ENCODE peak calls at places on chromosomes 3 and 15, in six cellular contexts. K, Z, W, H, L and R are unnamed samples.

GRCh38 chr15:55389276-55389631 is 18.9 kb downstream of the CCPG1 start:
- DNase-seq in K (no peak), Z (no peak), W (no peak), H (no peak), L (no peak), R (no peak)

GRCh38 chr3:164406281-164406680 is 672.0 kb downstream of the SI start:
- DNase-seq in K (no peak), Z (no peak), W (no peak), H (no peak), L (no peak), R (no peak)

GRCh38 chr3:137612293-137612692 is 151.8 kb upstream of the SOX14 start:
- DNase-seq in K (no peak), Z (no peak), W (no peak), H (no peak), L (no peak), R (peak)

GRCh38 chr3:122619040-122619439 is 41.6 kb downstream of the PARP15 start:
- DNase-seq in K (no peak), Z (no peak), W (no peak), H (no peak), L (peak), R (no peak)

GRCh38 chr3:79329154-79329553 is 438.6 kb downstream of the ROBO1 start:
- DNase-seq in K (no peak), Z (no peak), W (no peak), H (no peak), L (no peak), R (no peak)

GRCh38 chr3:43296565-43296964 is 10.2 kb downstream of the SNRK start:
- DNase-seq in K (no peak), Z (peak), W (no peak), H (no peak), L (no peak), R (no peak)

GRCh38 chr15:29449136-29449535 is 179.5 kb upstream of the NSMCE3 start:
- DNase-seq in K (no peak), Z (no peak), W (peak), H (no peak), L (no peak), R (peak)

GRCh38 chr15:51812598-51812997 is 16.9 kb upstream of the TMOD3 start:
- DNase-seq in K (no peak), Z (no peak), W (no peak), H (no peak), L (no peak), R (no peak)

GRCh38 chr3:57152150-57152549 is 13.0 kb downstream of the IL17RD start:
- DNase-seq in K (no peak), Z (no peak), W (no peak), H (peak), L (no peak), R (no peak)

GRCh38 chr3:19104459-19104858 is 43.9 kb upstream of the KCNH8 start:
- DNase-seq in K (no peak), Z (no peak), W (no peak), H (no peak), L (no peak), R (no peak)

GRCh38 chr3:156174229-156174847 is 54.0 kb downstream of the KCNAB1 start:
- DNase-seq in K (peak), Z (no peak), W (no peak), H (peak), L (no peak), R (no peak)

GRCh38 chr15:70762469-70763119 is 764 bp downstream of the UACA start:
- DNase-seq in K (peak), Z (no peak), W (peak), H (no peak), L (no peak), R (peak)

GRCh38 chr3:55000546-55000945 is 72.7 kb upstream of the LRTM1 start:
- DNase-seq in K (no peak), Z (no peak), W (no peak), H (no peak), L (no peak), R (no peak)

GRCh38 chr3:14151471-14152083 is 26.7 kb downstream of the TMEM43 start:
- DNase-seq in K (no peak), Z (no peak), W (no peak), H (no peak), L (no peak), R (no peak)

GRCh38 chr3:18683900-18684299 is 258.8 kb upstream of the SATB1 start:
- DNase-seq in K (no peak), Z (no peak), W (no peak), H (no peak), L (no peak), R (no peak)

GRCh38 chr15:70535071-70535954 is 228.0 kb downstream of the UACA start:
- DNase-seq in K (no peak), Z (no peak), W (peak), H (no peak), L (no peak), R (no peak)

GRCh38 chr3:8500966-8501365 is 657 bp upstream of the LMCD1 start:
- DNase-seq in K (no peak), Z (no peak), W (no peak), H (no peak), L (no peak), R (no peak)

GRCh38 chr3:108914774-108915641 is 38.7 kb downstream of the GUCA1C start:
- DNase-seq in K (peak), Z (peak), W (peak), H (peak), L (peak), R (peak)

GRCh38 chr3:124107491-124107890 is 115.6 kb upstream of the ROPN1 start:
- DNase-seq in K (no peak), Z (no peak), W (no peak), H (no peak), L (no peak), R (no peak)

GRCh38 chr3:34683851-34684250 is 885.4 kb downstream of the PDCD6IP start:
- DNase-seq in K (no peak), Z (no peak), W (peak), H (peak), L (peak), R (peak)

GRCh38 chr3:15958692-15959433 is 161.1 kb upstream of the ANKRD28 start:
- DNase-seq in K (no peak), Z (no peak), W (no peak), H (no peak), L (no peak), R (no peak)

GRCh38 chr3:58082047-58082446 is 73.8 kb downstream of the FLNB start:
- DNase-seq in K (no peak), Z (peak), W (no peak), H (no peak), L (no peak), R (no peak)

GRCh38 chr3:142210608-142211007 is 14.8 kb downstream of the GK5 start:
- DNase-seq in K (no peak), Z (no peak), W (no peak), H (no peak), L (no peak), R (no peak)

GRCh38 chr3:174126990-174127758 is 729.6 kb downstream of the NLGN1 start:
- DNase-seq in K (no peak), Z (no peak), W (no peak), H (no peak), L (no peak), R (no peak)

GRCh38 chr3:119362010-119362409 is 67.8 kb downstream of the ARHGAP31 start:
- DNase-seq in K (no peak), Z (no peak), W (no peak), H (no peak), L (no peak), R (no peak)

GRCh38 chr3:151504606-151505005 is 43.7 kb upstream of the IGSF10 start:
- DNase-seq in K (no peak), Z (peak), W (no peak), H (no peak), L (no peak), R (no peak)

GRCh38 chr3:133371181-133371580 is 28.7 kb upstream of the BFSP2 start:
- DNase-seq in K (no peak), Z (no peak), W (no peak), H (no peak), L (no peak), R (no peak)

GRCh38 chr3:42652611-42653302 is 740 bp upstream of the ZBTB47 start:
- DNase-seq in K (peak), Z (peak), W (peak), H (peak), L (peak), R (no peak)

GRCh38 chr3:158160958-158161357 is 51.1 kb downstream of the RSRC1 start:
- DNase-seq in K (peak), Z (no peak), W (no peak), H (no peak), L (no peak), R (no peak)
- TF ChIP-seq ATF3 in K (no peak), Z (no peak), W (no peak), H (no peak), L (no peak), R (no peak)

GRCh38 chr3:127073931-127074820 is 91.3 kb downstream of the PLXNA1 start:
- DNase-seq in K (no peak), Z (no peak), W (no peak), H (no peak), L (no peak), R (no peak)

GRCh38 chr3:127072971-127073851 is 90.3 kb downstream of the PLXNA1 start:
- DNase-seq in K (no peak), Z (no peak), W (no peak), H (no peak), L (no peak), R (no peak)

GRCh38 chr3:127077068-127077467 is 94.2 kb downstream of the PLXNA1 start:
- DNase-seq in K (no peak), Z (no peak), W (no peak), H (no peak), L (no peak), R (no peak)

GRCh38 chr3:127072221-127072771 is 89.4 kb downstream of the PLXNA1 start:
- DNase-seq in K (no peak), Z (no peak), W (no peak), H (no peak), L (no peak), R (no peak)

DNA sequence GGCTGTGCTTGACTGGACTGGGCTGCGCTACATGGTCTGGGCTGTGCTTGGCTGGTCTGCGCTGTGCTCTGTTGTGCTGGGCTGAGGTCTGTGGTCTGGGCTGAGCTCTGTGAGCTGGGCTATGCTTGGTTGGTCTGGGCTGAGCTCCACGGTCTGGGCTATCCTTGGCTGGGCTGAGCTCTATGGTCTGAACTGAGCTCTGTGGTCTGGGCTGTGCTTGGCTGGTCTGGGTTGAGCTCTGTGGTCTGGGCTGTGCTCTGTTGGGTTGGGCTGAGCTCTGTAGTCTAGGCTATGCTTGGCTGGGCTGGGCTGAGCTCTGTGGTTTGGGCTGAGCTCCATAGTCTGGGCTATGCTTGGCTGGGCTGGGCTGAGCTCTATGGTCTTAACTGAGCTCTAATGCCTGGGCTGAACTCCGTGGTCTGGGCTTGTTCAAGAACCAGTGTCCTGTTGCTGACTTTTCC is 92.0 kb downstream of the PLXNA1 start:
- DNase-seq in K (no peak), Z (no peak), W (no peak), H (no peak), L (peak), R (peak)
- TF ChIP-seq ATF3 in K (no peak), Z (no peak), W (no peak), H (no peak), L (no peak), R (no peak)

GRCh38 chr3:131735121-131735520 is 232.3 kb upstream of the MRPL3 start:
- DNase-seq in K (no peak), Z (no peak), W (no peak), H (no peak), L (no peak), R (no peak)
- TF ChIP-seq ATF3 in K (no peak), Z (no peak), W (no peak), H (no peak), L (no peak), R (no peak)

DNA sequence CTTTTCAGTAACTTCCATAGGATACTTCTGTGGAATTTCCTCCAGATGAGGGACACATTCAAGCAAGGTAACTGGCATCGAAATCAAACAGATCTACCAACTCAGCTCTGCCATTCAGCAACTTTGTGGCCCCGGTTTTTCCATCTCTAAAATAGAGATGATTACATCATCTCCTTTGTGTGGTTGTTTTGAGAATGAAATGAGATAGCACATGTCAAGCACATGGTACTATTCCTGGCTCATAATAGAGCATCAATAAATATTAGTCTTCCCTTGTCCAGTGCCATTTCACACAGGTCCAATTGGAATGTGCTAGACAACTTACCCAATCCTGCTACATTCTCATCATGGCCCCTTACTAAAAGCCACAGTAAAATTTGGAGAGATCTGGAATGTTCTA is 24.2 kb upstream of the TM4SF4 start:
- DNase-seq in K (no peak), Z (no peak), W (no peak), H (no peak), L (no peak), R (no peak)
- TF ChIP-seq ATF3 in K (no peak), Z (no peak), W (no peak), H (no peak), L (no peak), R (no peak)

GRCh38 chr15:33069161-33069560 is 125.4 kb downstream of the FMN1 start:
- DNase-seq in K (no peak), Z (no peak), W (no peak), H (no peak), L (no peak), R (no peak)
- TF ChIP-seq ATF3 in K (no peak), Z (no peak), W (no peak), H (no peak), L (no peak), R (no peak)

GRCh38 chr15:98070132-98070531 is 109.6 kb downstream of the ARRDC4 start:
- DNase-seq in K (no peak), Z (no peak), W (no peak), H (no peak), L (no peak), R (no peak)

GRCh38 chr15:98075441-98075840 is 114.9 kb downstream of the ARRDC4 start:
- DNase-seq in K (no peak), Z (no peak), W (no peak), H (no peak), L (no peak), R (no peak)

GRCh38 chr15:98069256-98069655 is 108.8 kb downstream of the ARRDC4 start:
- DNase-seq in K (no peak), Z (no peak), W (no peak), H (no peak), L (no peak), R (no peak)

GRCh38 chr15:98076021-98076816 is 115.7 kb downstream of the ARRDC4 start:
- DNase-seq in K (no peak), Z (peak), W (no peak), H (no peak), L (no peak), R (no peak)

GRCh38 chr15:98071786-98072185 is 111.3 kb downstream of the ARRDC4 start:
- DNase-seq in K (no peak), Z (no peak), W (no peak), H (no peak), L (no peak), R (no peak)
- TF ChIP-seq ATF3 in K (no peak), Z (no peak), W (no peak), H (no peak), L (no peak), R (no peak)

GRCh38 chr3:171704002-171704401 is 106.3 kb downstream of the PLD1 start:
- DNase-seq in K (peak), Z (peak), W (no peak), H (peak), L (no peak), R (peak)
- TF ChIP-seq ATF3 in K (no peak), Z (no peak), W (no peak), H (no peak), L (no peak), R (no peak)

DNA sequence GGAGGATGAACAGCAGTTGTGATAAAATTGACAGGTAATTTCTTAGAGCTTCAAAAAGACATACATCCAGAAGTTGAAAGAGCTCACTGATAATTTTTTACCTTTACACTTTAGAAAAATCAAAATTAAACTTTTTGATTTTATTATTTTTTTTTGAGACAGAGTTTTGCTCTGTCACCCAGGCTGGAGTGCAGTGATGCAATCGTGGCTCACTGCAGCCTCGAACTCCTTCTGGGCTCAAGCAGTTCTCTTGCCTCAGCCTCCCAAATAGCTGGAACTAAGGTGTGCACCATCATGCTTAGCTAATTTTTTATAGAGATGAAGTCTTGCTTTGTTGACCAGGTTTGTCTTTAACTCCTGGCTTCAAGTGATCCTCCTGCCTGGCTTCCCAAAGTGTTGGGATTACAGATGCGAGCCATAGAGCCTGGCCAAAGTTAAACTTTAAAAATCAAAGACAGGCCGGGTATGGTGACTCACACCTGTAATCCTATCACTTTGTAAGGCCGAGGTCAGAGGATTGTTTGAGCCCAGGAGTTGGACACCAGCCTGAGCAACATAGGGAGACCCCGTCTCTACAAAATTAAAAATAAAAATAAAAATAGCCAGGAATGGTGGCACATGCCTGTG is 21.7 kb downstream of the PLA2G4F start:
- DNase-seq in K (no peak), Z (no peak), W (peak), H (peak), L (no peak), R (no peak)
- TF ChIP-seq ATF3 in K (no peak), Z (peak), W (no peak), H (peak), L (no peak), R (no peak)